ENCODE peak calls at places on chromosomes 3 and 15, in six cellular contexts. R is dorsolateral prefrontal cortex, B is RWPE1, P is esophagus squamous epithelium, V is mucosa of descending colon, K is neural crest cell. Y is an unnamed sample.

GRCh38 chr3:115713247-115713646 is 89.9 kb downstream of the GAP43 start:
- DNase-seq in K (no peak), B (no peak), R (peak), V (no peak), P (no peak), Y (no peak)

GRCh38 chr3:197521277-197522182 is 34.2 kb downstream of the BDH1 start:
- DNase-seq in R (no peak), B (no peak), V (peak), P (no peak), K (no peak), Y (no peak)

GRCh38 chr3:101319531-101319930 is 844 bp downstream of the IMPG2 start:
- DNase-seq in B (no peak), V (no peak), R (no peak), K (no peak), P (no peak), Y (no peak)

GRCh38 chr15:64907991-64908390 is 3.7 kb upstream of the ANKDD1A start:
- DNase-seq in R (no peak), B (no peak), P (no peak), K (no peak), V (no peak), Y (no peak)

GRCh38 chr3:100756441-100756840 is 47.1 kb downstream of the TFG start:
- DNase-seq in R (no peak), V (no peak), B (no peak), K (no peak), P (no peak), Y (no peak)

GRCh38 chr15:27336676-27337075 is 365.7 kb downstream of the GABRG3 start:
- DNase-seq in B (no peak), P (no peak), V (no peak), K (no peak), R (no peak), Y (no peak)

GRCh38 chr3:3998140-3998977 is 199.1 kb downstream of the LRRN1 start:
- DNase-seq in B (no peak), R (no peak), P (no peak), K (peak), V (no peak), Y (peak)

GRCh38 chr3:103218793-103219192 is 784.0 kb downstream of the ZPLD1 start:
- DNase-seq in B (no peak), P (no peak), V (no peak), K (no peak), R (no peak), Y (peak)

GRCh38 chr15:60520041-60520824 is 41.3 kb upstream of the ICE2 start:
- DNase-seq in R (no peak), V (no peak), K (no peak), P (no peak), B (peak), Y (peak)

GRCh38 chr3:23442598-23443383 is 239.7 kb downstream of the UBE2E2 start:
- DNase-seq in R (no peak), P (no peak), V (no peak), K (no peak), B (no peak), Y (peak)

GRCh38 chr15:33960160-33960559 is 8.1 kb upstream of the CHRM5 start:
- DNase-seq in K (no peak), R (no peak), P (no peak), V (no peak), B (no peak), Y (no peak)

GRCh38 chr3:30408105-30408557 is 198.3 kb upstream of the TGFBR2 start:
- DNase-seq in V (no peak), P (no peak), B (no peak), R (no peak), K (no peak), Y (peak)
- TF ChIP-seq CTCF in V (no peak), P (no peak), B (no peak), R (no peak), K (peak), Y (no peak)

GRCh38 chr15:94526071-94526689 is 294.8 kb downstream of the MCTP2 start:
- DNase-seq in V (no peak), B (peak), P (no peak), K (no peak), R (no peak), Y (peak)
- TF ChIP-seq CTCF in V (no peak), B (peak), P (peak), K (peak), R (no peak), Y (peak)

GRCh38 chr15:71752604-71753289 is 57.6 kb upstream of the NR2E3 start:
- DNase-seq in P (no peak), V (peak), B (peak), K (peak), R (no peak), Y (peak)
- TF ChIP-seq CTCF in P (no peak), V (no peak), B (peak), K (peak), R (peak), Y (peak)

DNA sequence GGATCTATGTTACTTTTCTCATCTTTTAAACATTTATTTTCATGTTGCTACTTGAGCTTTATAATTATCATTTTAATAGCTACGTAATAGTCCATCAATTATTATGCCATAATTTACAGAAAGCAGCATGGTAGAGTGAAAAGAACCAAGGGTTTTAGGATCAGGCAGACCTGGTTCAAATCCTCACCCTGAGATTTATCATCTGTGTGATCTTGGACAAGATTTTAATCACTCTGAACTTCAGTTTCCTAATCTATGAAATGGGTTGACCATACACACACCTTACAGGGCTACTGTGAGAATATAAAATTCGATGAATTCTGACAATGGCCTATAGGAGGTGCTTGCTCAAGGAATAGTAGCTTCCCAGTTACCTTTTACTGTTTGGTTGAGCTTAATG is 27.1 kb downstream of the BOC start:
- DNase-seq in B (no peak), P (no peak), K (no peak), V (no peak), R (no peak), Y (no peak)
- TF ChIP-seq CTCF in B (no peak), P (no peak), K (peak), V (no peak), R (no peak), Y (no peak)

DNA sequence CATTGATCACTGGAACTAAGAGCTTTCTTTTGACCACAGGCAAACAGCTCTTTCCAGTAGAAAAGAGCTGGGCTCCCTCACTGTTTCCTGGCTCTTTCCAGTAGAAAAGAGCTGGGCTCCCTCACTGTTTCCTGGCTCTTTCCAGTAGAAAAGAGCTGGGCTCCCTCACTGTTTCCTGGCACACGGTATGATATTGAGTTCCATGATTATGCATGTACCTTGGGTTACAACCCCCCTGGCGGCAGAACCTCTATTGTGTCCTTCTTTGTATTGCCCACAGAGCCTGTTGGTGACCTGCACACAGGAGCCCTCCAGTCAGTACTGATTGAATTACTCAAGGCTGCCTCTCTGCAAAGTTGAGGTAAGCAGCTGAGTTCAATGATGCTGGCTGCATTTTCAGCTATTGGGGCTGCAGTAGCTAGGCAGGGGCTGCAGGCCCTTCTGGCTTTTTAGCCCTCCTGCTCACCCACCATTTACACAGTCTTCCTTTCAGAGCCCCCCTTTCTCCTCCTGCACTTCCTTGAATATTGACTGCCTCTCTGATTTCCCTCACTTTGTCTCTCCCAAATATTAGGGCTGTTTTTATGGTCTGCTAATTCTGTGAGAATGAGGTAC is 10.2 kb downstream of the ACKR2 start:
- DNase-seq in P (no peak), K (no peak), B (no peak), V (peak), R (no peak), Y (peak)
- TF ChIP-seq CTCF in P (no peak), K (peak), B (no peak), V (no peak), R (no peak), Y (peak)

DNA sequence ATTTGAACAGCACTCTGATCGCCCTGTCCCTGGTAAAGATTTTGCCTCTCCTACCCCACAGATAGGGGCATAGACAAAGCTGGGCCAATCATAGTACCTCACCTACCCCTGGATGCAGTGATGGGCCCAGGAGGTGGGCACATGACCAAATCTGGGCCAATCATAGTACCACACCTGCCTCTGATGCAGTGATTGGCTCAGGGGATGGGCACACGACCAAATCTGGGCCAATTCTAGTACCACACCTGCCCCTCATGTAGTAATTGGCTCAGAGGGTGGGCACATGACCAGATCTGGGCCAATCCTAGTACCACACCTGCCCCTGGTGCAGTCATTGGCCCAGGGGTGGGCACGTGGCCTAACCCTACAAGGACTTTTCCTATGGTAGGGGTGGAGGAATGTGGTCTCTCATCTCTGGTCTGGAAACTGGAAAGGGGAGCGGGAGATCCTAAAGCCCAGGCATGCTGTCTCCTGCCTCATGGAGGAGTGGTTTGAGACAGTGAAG is 56.9 kb upstream of the MEF2A start:
- DNase-seq in R (no peak), P (no peak), K (no peak), V (no peak), B (no peak), Y (no peak)
- TF ChIP-seq CTCF in R (no peak), P (no peak), K (no peak), V (no peak), B (no peak), Y (no peak)

GRCh38 chr3:19256313-19256712 is 108.0 kb downstream of the KCNH8 start:
- DNase-seq in P (no peak), K (no peak), R (no peak), B (no peak), V (no peak), Y (no peak)
- TF ChIP-seq CTCF in P (no peak), K (no peak), R (no peak), B (no peak), V (no peak), Y (no peak)